ENCODE peak calls at places on chromosome 2, in seven cellular contexts. F, N, D, R, P, W and J are unnamed samples.
A peak's percentile ranks its signal among the peaks of the same experiment; 100 is the strongest.

GRCh38 chr2:203685081-203685621 is 21.3 kb upstream of the CD28 start:
- DNase-seq in F (no peak), N (peak; percentile 94), D (peak; percentile 96), R (no peak), P (no peak), W (no peak), J (peak; percentile 69)

GRCh38 chr2:137947714-137948336 is 16.4 kb upstream of the HNMT start:
- DNase-seq in F (peak; percentile 73), N (peak; percentile 79), D (peak; percentile 86), R (no peak), P (peak; percentile 31), W (peak; percentile 65), J (peak; percentile 85)

GRCh38 chr2:44778221-44778654 is 163.3 kb upstream of the SIX3 start:
- DNase-seq in F (peak; percentile 70), N (no peak), D (no peak), R (no peak), P (no peak), W (no peak), J (no peak)

GRCh38 chr2:227347117-227347516 is 22.1 kb downstream of the MFF start:
- DNase-seq in F (no peak), N (no peak), D (no peak), R (no peak), P (no peak), W (no peak), J (no peak)

GRCh38 chr2:7209776-7210555 is 292.8 kb downstream of the RNF144A start:
- DNase-seq in F (no peak), N (peak; percentile 4), D (peak; percentile 23), R (no peak), P (no peak), W (no peak), J (no peak)

GRCh38 chr2:121803503-121803902 is 48.1 kb downstream of the TSN start:
- DNase-seq in F (peak; percentile 18), N (no peak), D (no peak), R (no peak), P (no peak), W (no peak), J (no peak)

GRCh38 chr2:199603748-199604291 is 146.1 kb upstream of the SATB2 start:
- DNase-seq in F (no peak), N (no peak), D (no peak), R (no peak), P (no peak), W (no peak), J (peak; percentile 13)

GRCh38 chr2:74232426-74232825 is 34.0 kb downstream of the MTHFD2 start:
- DNase-seq in F (peak; percentile 22), N (no peak), D (no peak), R (no peak), P (no peak), W (no peak), J (no peak)

GRCh38 chr2:1784087-1784486 is 39.8 kb upstream of the PXDN start:
- DNase-seq in F (no peak), N (peak; percentile 7), D (no peak), R (no peak), P (no peak), W (no peak), J (peak; percentile 52)

GRCh38 chr2:36482576-36483214 is 115.3 kb downstream of the FEZ2 start:
- DNase-seq in F (no peak), N (peak; percentile 85), D (no peak), R (no peak), P (no peak), W (no peak), J (no peak)

GRCh38 chr2:31428001-31428418 is 13.5 kb upstream of the XDH start:
- DNase-seq in F (peak; percentile 16), N (peak; percentile 20), D (peak; percentile 35), R (no peak), P (no peak), W (no peak), J (peak; percentile 22)

GRCh38 chr2:133847591-133847990 is 279.3 kb upstream of the NCKAP5 start:
- DNase-seq in F (no peak), N (no peak), D (no peak), R (no peak), P (no peak), W (no peak), J (no peak)

GRCh38 chr2:204545861-204546773 is 842 bp downstream of the PARD3B start:
- DNase-seq in F (no peak), N (no peak), D (no peak), R (no peak), P (no peak), W (no peak), J (peak; percentile 37)

GRCh38 chr2:58851598-58851997 is 610.5 kb upstream of the FANCL start:
- DNase-seq in F (no peak), N (no peak), D (no peak), R (no peak), P (no peak), W (no peak), J (no peak)

GRCh38 chr2:54042908-54043620 is 72.3 kb upstream of the PSME4 start:
- DNase-seq in F (no peak), N (no peak), D (no peak), R (peak; percentile 52), P (no peak), W (no peak), J (no peak)

GRCh38 chr2:109109342-109109741 is 19.7 kb upstream of the SH3RF3 start:
- DNase-seq in F (no peak), N (no peak), D (no peak), R (no peak), P (no peak), W (no peak), J (no peak)

GRCh38 chr2:204012081-204012653 is 75.6 kb downstream of the ICOS start:
- DNase-seq in F (no peak), N (no peak), D (no peak), R (no peak), P (no peak), W (no peak), J (peak; percentile 12)

GRCh38 chr2:221671515-221671914 is 99.4 kb upstream of the EPHA4 start:
- DNase-seq in F (no peak), N (peak; percentile 59), D (peak; percentile 48), R (no peak), P (no peak), W (no peak), J (peak; percentile 77)

GRCh38 chr2:229832499-229832898 is 89.3 kb downstream of the TRIP12 start:
- DNase-seq in F (no peak), N (no peak), D (no peak), R (no peak), P (no peak), W (no peak), J (no peak)

GRCh38 chr2:172052000-172052983 is 33.0 kb upstream of the DLX1 start:
- DNase-seq in F (no peak), N (peak; percentile 35), D (peak; percentile 34), R (no peak), P (no peak), W (no peak), J (peak; percentile 11)

GRCh38 chr2:1605659-1606400 is 138.5 kb downstream of the PXDN start:
- DNase-seq in F (no peak), N (peak; percentile 85), D (peak; percentile 18), R (no peak), P (no peak), W (no peak), J (peak; percentile 44)

GRCh38 chr2:168278424-168278888 is 31.1 kb upstream of the STK39 start:
- DNase-seq in F (no peak), N (peak; percentile 31), D (peak; percentile 7), R (no peak), P (no peak), W (no peak), J (peak; percentile 49)

DNA sequence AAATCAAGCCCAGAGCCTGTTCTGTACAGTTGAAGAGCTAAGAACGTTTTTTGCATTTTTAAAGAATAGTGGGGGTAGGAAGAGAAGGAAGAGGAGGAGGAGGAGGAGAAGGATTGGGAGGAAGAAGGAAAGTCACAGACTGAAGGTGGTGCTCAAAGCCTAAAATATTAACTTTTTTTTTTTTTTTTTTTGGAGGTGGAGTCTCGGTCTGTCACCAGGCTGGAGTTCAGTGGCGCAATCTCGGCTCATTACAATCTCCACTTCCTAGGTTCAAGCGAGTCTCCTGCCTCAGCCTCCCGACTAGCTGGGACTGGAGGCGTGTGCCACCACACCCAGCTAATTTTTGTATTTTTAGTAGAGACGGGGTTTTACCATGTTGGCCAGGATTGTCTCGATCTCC is 18.3 kb upstream of the KLHL29 start:
- DNase-seq in F (peak; percentile 27), N (no peak), D (no peak), R (no peak), P (no peak), W (no peak), J (no peak)
- TF ChIP-seq CTCF in F (no peak), N (no peak), D (no peak), R (no peak), P (no peak), W (no peak), J (no peak)

GRCh38 chr2:153568105-153568504 is 89.5 kb upstream of the RPRM start:
- DNase-seq in F (no peak), N (no peak), D (no peak), R (no peak), P (no peak), W (no peak), J (no peak)

GRCh38 chr2:153567367-153567766 is 88.8 kb upstream of the RPRM start:
- DNase-seq in F (no peak), N (no peak), D (no peak), R (no peak), P (no peak), W (no peak), J (no peak)
- H3K4me3 ChIP-seq in F (no peak overlapping the region), N (no peak overlapping the region), D (no peak overlapping the region), R (no peak overlapping the region), P (no peak overlapping the region), W (no peak overlapping the region), J (no peak overlapping the region)

GRCh38 chr2:142286618-142287017 is 155.8 kb upstream of the LRP1B start:
- DNase-seq in F (peak; percentile 42), N (no peak), D (no peak), R (no peak), P (no peak), W (no peak), J (no peak)
- TF ChIP-seq CTCF in F (peak; percentile 53), N (peak; percentile 16), D (no peak), R (no peak), P (no peak), W (no peak), J (no peak)

GRCh38 chr2:176084629-176085119 is 912 bp upstream of the EVX2 start:
- DNase-seq in F (no peak), N (no peak), D (no peak), R (no peak), P (no peak), W (no peak), J (peak; percentile 40)

GRCh38 chr2:176087330-176088047 is 3.7 kb upstream of the EVX2 start:
- DNase-seq in F (no peak), N (no peak), D (no peak), R (no peak), P (no peak), W (no peak), J (no peak)

GRCh38 chr2:176085120-176085788 is 1.5 kb upstream of the EVX2 start:
- DNase-seq in F (no peak), N (no peak), D (no peak), R (no peak), P (peak; percentile 6), W (no peak), J (no peak)

GRCh38 chr2:176088048-176088936 is 4.2 kb upstream of the HOXD13 start:
- DNase-seq in F (peak; percentile 78), N (peak; percentile 23), D (peak; percentile 41), R (no peak), P (no peak), W (no peak), J (peak; percentile 43)

GRCh38 chr2:176085861-176086771 is 2.4 kb upstream of the EVX2 start:
- DNase-seq in F (peak; percentile 80), N (peak; percentile 34), D (peak; percentile 37), R (no peak), P (no peak), W (no peak), J (no peak)
- H3K4me3 ChIP-seq in F (peak overlapping the region; percentile 42), N (no peak overlapping the region), D (no peak overlapping the region), R (no peak overlapping the region), P (no peak overlapping the region), W (no peak overlapping the region), J (no peak overlapping the region)